ENCODE peak calls at places on chromosome 3, in four cellular contexts. B is GM23338, M is PC-3, P is MM.1S. T is an unnamed sample.

GRCh38 chr3:137792633-137793271 is 28.6 kb downstream of the SOX14 start:
- DNase-seq in B (peak), M (peak), P (peak), T (peak)

GRCh38 chr3:58037141-58037910 is 29.1 kb downstream of the FLNB start:
- DNase-seq in B (no peak), M (no peak), P (no peak), T (no peak)

GRCh38 chr3:59756930-59757329 is 707.1 kb upstream of the CFAP20DC start:
- DNase-seq in B (no peak), M (no peak), P (no peak), T (no peak)

GRCh38 chr3:139131951-139132350 is 87.3 kb upstream of the PRR23C start:
- DNase-seq in B (no peak), M (no peak), P (no peak), T (no peak)

GRCh38 chr3:90033242-90033641 is 925.8 kb downstream of the EPHA3 start:
- DNase-seq in B (no peak), M (no peak), P (no peak), T (peak)

GRCh38 chr3:147699175-147699838 is 290.1 kb downstream of the ZIC1 start:
- DNase-seq in B (no peak), M (peak), P (no peak), T (peak)

GRCh38 chr3:152096280-152096679 is 172.4 kb upstream of the MBNL1 start:
- DNase-seq in B (no peak), M (no peak), P (no peak), T (no peak)

GRCh38 chr3:134799393-134799792 is 4.3 kb downstream of the EPHB1 start:
- DNase-seq in B (no peak), M (peak), P (no peak), T (no peak)

GRCh38 chr3:141797167-141797773 is 34.1 kb downstream of the GRK7 start:
- DNase-seq in B (peak), M (no peak), P (no peak), T (peak)

GRCh38 chr3:12046406-12046805 is 42.2 kb downstream of the SYN2 start:
- DNase-seq in B (peak), M (peak), P (no peak), T (peak)

GRCh38 chr3:56691165-56692000 is 8.3 kb upstream of the TASOR start:
- DNase-seq in B (no peak), M (peak), P (no peak), T (no peak)

GRCh38 chr3:5214352-5214751 is 26.8 kb downstream of the EDEM1 start:
- DNase-seq in B (no peak), M (no peak), P (no peak), T (no peak)

GRCh38 chr3:40290396-40290795 is 19.1 kb upstream of the EIF1B start:
- DNase-seq in B (no peak), M (no peak), P (no peak), T (no peak)

DNA sequence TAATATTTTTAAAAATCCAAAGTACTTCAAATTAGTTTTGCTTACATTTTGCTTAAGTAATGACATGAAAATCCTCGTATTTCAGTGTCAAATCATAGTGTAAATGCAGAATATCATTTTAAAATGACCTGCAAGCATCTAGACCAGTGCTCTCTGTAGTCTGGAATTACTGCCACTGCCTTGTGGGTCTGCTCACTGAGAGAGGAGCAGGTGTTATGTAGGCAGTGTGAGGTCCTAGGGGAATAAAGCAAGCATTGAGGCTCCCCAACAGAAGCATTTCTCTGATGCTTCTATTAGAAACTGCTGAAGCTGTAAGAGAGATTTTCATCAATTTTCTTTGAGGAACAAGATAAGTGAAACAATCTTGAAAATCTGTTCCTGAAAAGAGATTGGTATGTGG is 253.2 kb downstream of the BBX start:
- DNase-seq in B (no peak), M (no peak), P (no peak), T (no peak)
- H3K4me3 ChIP-seq in B (no peak), M (no peak), P (no peak), T (no peak)

DNA sequence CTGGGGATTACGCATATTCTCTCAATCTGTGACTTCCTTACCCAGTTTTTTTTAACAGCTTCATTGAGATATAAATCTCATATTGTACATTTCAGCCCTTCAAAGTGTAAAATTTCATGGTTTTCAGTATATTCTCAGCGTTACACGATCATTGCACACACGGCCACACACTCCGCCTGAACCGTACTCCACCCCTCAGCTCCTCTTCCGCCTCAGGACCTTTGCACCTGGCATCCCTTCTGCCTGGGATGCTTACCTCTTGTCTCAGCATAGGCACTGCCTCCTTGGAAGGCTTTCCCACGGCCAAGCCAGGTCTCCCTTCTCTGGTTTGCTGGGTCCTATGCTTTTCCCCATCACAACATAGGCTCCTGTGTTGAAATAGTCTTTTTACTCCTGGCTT is 57.4 kb upstream of the NR2C2 start:
- DNase-seq in B (no peak), M (no peak), P (no peak), T (no peak)
- TF ChIP-seq EZH2 in B (no peak), M (no peak), P (no peak), T (no peak)

GRCh38 chr3:129689036-129689435 is 82.6 kb upstream of the PLXND1 start:
- DNase-seq in B (no peak), M (no peak), P (no peak), T (no peak)
- H3K4me3 ChIP-seq in B (peak), M (no peak), P (no peak), T (no peak)

GRCh38 chr3:47579875-47580274 is 1.2 kb upstream of the CSPG5 start:
- DNase-seq in B (no peak), M (no peak), P (peak), T (no peak)
- TF ChIP-seq EZH2 in B (no peak), M (no peak), P (no peak), T (no peak)

GRCh38 chr3:182816181-182816580 is 22.9 kb downstream of the ATP11B start:
- DNase-seq in B (no peak), M (no peak), P (no peak), T (no peak)
- H3K4me3 ChIP-seq in B (no peak), M (no peak), P (no peak), T (no peak)

GRCh38 chr3:13879102-13879945 is 547 bp downstream of the WNT7A start:
- DNase-seq in B (peak), M (peak), P (no peak), T (no peak)
- TF ChIP-seq EZH2 in B (peak), M (no peak), P (no peak), T (peak)

GRCh38 chr3:50533346-50533745 is 29.9 kb upstream of the CACNA2D2 start:
- DNase-seq in B (peak), M (no peak), P (no peak), T (no peak)
- H3K4me3 ChIP-seq in B (no peak), M (no peak), P (no peak), T (no peak)

GRCh38 chr3:173584093-173584833 is 186.7 kb downstream of the NLGN1 start:
- DNase-seq in B (peak), M (peak), P (peak), T (peak)

GRCh38 chr3:173583496-173583895 is 186.0 kb downstream of the NLGN1 start:
- DNase-seq in B (peak), M (no peak), P (no peak), T (no peak)

GRCh38 chr3:173586176-173586575 is 188.6 kb downstream of the NLGN1 start:
- DNase-seq in B (no peak), M (peak), P (no peak), T (no peak)

GRCh38 chr3:173587055-173587454 is 189.5 kb downstream of the NLGN1 start:
- DNase-seq in B (no peak), M (no peak), P (no peak), T (no peak)

DNA sequence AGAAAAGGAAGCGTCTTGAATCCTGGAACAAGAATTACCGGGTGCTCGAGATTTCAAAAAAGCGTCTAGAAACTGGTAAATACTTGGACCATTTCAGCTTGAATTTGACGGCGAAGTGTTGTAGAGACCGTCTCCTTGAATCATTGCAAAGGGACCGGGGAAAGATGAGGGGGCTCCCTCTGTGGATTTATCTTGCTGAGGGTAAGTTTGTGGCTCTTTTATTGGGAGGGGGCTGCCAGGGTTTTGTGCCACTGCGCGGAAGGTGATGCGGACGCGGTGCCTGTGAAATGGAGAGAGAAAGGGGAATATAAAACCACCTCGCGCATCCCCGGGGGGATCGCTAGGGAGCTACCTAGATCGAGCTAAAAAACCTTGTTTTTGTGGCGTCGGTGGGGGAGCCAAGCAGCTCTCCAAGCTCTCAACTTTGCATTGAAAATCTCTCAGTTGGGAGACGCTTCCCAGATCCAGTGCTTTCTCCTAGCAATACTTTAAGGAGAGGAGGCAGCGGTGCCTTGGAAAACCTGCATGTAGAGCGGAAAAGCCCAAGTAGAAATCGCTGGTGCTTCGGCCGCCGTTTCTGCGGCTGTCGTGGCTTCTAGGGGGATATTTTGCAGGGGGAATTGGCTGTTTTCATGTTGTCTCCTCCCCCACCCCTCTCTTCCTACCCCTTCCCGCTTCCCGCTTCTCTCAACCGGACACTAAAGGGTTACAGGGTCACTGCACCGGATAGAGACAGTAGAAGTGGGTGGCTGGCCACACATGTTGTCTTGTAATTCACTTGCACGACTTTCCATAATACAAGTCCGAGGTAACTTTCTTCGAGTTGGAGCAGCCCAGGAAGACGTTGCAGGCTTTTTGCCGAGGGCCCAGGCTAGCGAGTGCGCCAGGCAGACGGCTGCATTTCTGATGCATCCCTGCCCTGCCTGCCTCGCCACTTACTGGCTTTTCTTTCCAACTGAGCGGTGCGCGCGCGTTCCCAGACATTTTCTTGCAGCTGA is 187.6 kb downstream of the NLGN1 start:
- DNase-seq in B (peak), M (peak), P (peak), T (peak)
- TF ChIP-seq EZH2 in B (no peak), M (peak), P (no peak), T (peak)

DNA sequence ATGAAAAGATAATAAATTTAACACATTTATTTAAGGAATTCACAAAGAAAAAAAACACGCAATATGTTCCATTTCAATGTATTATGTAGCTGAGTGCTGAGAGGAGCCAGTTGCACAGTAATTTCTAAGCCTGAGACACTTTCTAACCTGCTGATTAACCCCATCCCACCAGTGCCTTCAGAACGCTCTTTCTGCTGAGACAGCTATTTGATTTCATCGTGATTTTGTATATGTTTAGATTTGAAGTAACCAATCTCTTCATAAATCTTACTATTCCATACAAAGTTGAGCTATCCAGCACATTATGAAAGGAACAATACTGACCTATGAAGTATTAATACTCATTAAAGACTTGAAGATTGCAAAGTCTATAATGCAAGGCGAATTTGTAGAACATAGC is 224.6 kb downstream of the CADM2 start:
- DNase-seq in B (no peak), M (no peak), P (no peak), T (no peak)
- H3K4me3 ChIP-seq in B (no peak), M (no peak), P (no peak), T (no peak)